ENCODE peak calls at places on chromosomes 7 and 10, in ten cellular contexts. L is right atrium auricular region; P is neural progenitor cell; M is cardiac muscle cell; W is body of pancreas; N is breast epithelium; Z is Panc1; X is lower lobe of right lung; U is pancreas; J is effector memory CD4-positive, alpha-beta T cell. Q is an unnamed sample. For H3K4me1, the result is how much of the 10 kb centered on the place peaks cover.

GRCh38 chr10:86646933-86647332 is 7.4 kb upstream of the OPN4 start:
- DNase-seq in L (peak), P (no peak), M (no peak), W (no peak), N (no peak), Z (no peak), X (no peak), U (no peak), J (no peak), Q (no peak)

GRCh38 chr10:94314913-94315545 is 47.7 kb downstream of the NOC3L start:
- DNase-seq in L (no peak), P (peak), M (peak), W (no peak), N (no peak), Z (no peak), X (no peak), U (no peak), J (no peak), Q (no peak)

GRCh38 chr10:6667679-6668270 is 87.7 kb upstream of the PRKCQ start:
- DNase-seq in L (no peak), P (peak), M (peak), W (peak), N (no peak), Z (no peak), X (no peak), U (no peak), J (no peak), Q (peak)

GRCh38 chr10:33534455-33534854 is 200.0 kb upstream of the NRP1 start:
- DNase-seq in L (no peak), P (no peak), M (no peak), W (no peak), N (no peak), Z (no peak), X (no peak), U (no peak), J (no peak), Q (no peak)

GRCh38 chr10:24034571-24034970 is 174.4 kb upstream of the KIAA1217 start:
- DNase-seq in L (no peak), P (no peak), M (peak), W (peak), N (no peak), Z (no peak), X (no peak), U (peak), J (no peak), Q (peak)

GRCh38 chr7:100065452-100066186 is 15.9 kb downstream of the ZNF3 start:
- DNase-seq in L (no peak), P (no peak), M (peak), W (no peak), N (no peak), Z (no peak), X (no peak), U (no peak), J (no peak), Q (no peak)

GRCh38 chr10:70759769-70760168 is 25.4 kb downstream of the TBATA start:
- DNase-seq in L (no peak), P (no peak), M (no peak), W (no peak), N (no peak), Z (no peak), X (peak), U (no peak), J (no peak), Q (no peak)

GRCh38 chr10:22630229-22631174 is 83.9 kb downstream of the PIP4K2A start:
- DNase-seq in L (no peak), P (no peak), M (peak), W (no peak), N (no peak), Z (no peak), X (no peak), U (no peak), J (peak), Q (peak)

GRCh38 chr7:29304756-29305155 is 110.2 kb downstream of the CHN2 start:
- DNase-seq in L (no peak), P (no peak), M (no peak), W (no peak), N (no peak), Z (no peak), X (no peak), U (no peak), J (no peak), Q (no peak)

DNA sequence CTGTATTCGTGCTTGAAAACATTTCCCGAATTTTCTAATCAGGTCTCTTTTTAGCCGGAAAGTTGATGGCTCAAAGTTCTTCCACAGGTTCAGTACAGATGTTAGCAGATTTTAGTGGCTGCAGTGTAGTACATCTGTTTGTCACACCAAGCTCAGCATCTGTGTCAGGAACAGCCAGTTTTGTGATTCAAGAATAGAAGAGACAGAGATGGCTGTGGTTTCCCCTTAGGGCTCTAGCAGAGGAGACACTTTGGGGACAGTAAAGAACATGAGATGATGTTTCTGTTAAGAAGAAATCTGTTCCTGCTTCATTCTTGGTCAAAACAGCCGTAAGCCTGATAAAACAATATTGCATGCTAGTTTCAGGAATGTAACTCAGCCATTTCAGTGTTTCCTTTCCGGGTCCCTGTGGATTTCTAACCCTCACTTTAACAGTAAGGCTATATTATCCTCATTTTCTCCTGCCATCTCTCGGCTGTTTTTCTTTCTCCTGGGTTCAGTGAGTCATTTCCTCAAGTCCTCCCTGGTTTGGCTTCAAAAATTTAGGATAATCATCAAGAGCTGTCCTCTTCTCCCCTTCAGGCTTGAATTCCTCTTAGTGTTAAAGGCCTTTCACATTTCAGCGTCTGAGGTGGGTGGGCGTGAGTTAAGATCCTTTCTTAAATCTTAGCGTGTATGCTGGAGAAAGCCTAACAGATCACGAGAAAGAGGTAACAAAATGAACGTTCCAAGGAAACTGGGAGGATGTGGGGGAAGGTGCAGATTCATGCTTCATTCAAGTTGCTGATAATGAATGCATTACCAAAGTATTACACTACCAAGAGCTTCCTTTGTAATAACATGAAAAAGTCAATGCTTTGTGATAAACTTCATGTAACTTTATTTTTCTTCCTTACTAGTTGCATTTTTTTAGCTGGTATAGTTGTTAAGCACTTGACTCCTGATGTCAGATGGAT is 37.1 kb upstream of the BICC1 start:
- DNase-seq in L (no peak), P (no peak), M (peak), W (no peak), N (no peak), Z (no peak), X (no peak), U (no peak), J (no peak), Q (peak)
- H3K27ac ChIP-seq in L (peak), P (no peak), M (peak), W (peak), N (peak), Z (no peak), X (no peak), U (peak), J (no peak), Q (peak)

DNA sequence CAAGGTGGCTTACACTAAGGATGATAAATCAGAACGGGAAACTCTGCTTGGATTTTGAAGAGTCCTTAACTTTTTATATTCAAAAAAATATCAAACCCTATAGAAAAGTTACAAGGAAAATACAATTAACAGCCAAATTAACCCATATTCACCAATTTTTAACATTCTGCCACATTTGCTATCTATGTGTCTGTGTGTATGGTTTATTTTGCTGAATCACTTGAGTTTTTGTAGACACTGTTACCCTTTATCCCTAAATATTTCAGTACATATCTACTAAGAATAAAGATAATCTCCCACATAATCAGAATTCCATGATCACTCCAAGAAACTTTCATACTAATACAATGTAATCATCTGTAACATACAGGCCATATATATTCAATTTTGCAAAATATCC is 1.2 kb upstream of the SRPK2 start:
- DNase-seq in L (no peak), P (no peak), M (no peak), W (no peak), N (no peak), Z (no peak), X (no peak), U (no peak), J (no peak), Q (no peak)
- H3K4me3 ChIP-seq in L (no peak), P (no peak), M (no peak), W (no peak), N (no peak), Z (no peak), X (no peak), U (no peak), J (no peak), Q (no peak)

GRCh38 chr10:43130756-43131155 is 7.5 kb upstream of the CSGALNACT2 start:
- DNase-seq in L (peak), P (no peak), M (no peak), W (no peak), N (no peak), Z (no peak), X (no peak), U (no peak), J (no peak), Q (no peak)
- H3K4me1 ChIP-seq in L (under half), P (under half), M (under half), W (under half), N (under half), Z (under half), X (under half), U (under half), J (under half), Q (under half)

GRCh38 chr7:80611779-80612178 is 26.7 kb upstream of the CD36 start:
- DNase-seq in L (no peak), P (no peak), M (peak), W (peak), N (peak), Z (no peak), X (peak), U (peak), J (no peak), Q (peak)
- H3K27ac ChIP-seq in L (peak), P (no peak), M (no peak), W (no peak), N (no peak), Z (peak), X (no peak), U (no peak), J (no peak), Q (no peak)

GRCh38 chr7:28070311-28071055 is 110.1 kb downstream of the JAZF1 start:
- DNase-seq in L (no peak), P (no peak), M (no peak), W (no peak), N (no peak), Z (no peak), X (no peak), U (no peak), J (no peak), Q (no peak)

GRCh38 chr7:28068811-28069216 is 111.8 kb downstream of the JAZF1 start:
- DNase-seq in L (no peak), P (no peak), M (peak), W (no peak), N (no peak), Z (no peak), X (no peak), U (no peak), J (no peak), Q (no peak)

GRCh38 chr7:28071570-28071969 is 109.0 kb downstream of the JAZF1 start:
- DNase-seq in L (no peak), P (no peak), M (no peak), W (no peak), N (no peak), Z (no peak), X (no peak), U (no peak), J (no peak), Q (no peak)

GRCh38 chr7:28067171-28067570 is 113.4 kb downstream of the JAZF1 start:
- DNase-seq in L (no peak), P (no peak), M (no peak), W (no peak), N (no peak), Z (no peak), X (no peak), U (no peak), J (no peak), Q (no peak)

DNA sequence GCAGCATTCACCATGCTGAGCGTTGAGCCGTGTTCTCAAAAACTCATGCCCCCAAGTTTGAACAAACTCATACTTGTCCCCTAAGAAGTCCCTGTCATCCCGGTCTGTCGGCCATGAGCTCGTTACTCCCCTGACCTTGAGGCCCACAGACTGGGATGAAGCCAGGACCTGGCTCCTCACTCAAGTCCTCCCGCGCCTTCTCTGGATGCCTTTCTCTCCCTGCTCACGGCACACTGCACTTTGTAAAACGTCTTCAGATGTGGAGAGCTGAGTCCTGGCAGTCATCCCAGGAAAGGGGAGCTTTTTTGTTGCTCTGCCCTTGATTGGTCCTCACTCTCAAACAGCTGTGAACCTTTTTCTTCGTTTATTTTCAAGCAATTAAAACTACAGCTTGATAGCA is 110.8 kb downstream of the JAZF1 start:
- DNase-seq in L (no peak), P (no peak), M (peak), W (no peak), N (no peak), Z (no peak), X (peak), U (no peak), J (no peak), Q (no peak)
- H3K4me3 ChIP-seq in L (no peak), P (no peak), M (no peak), W (no peak), N (no peak), Z (no peak), X (no peak), U (no peak), J (no peak), Q (no peak)

GRCh38 chr7:36288501-36288900 is 101.2 kb upstream of the ANLN start:
- DNase-seq in L (no peak), P (no peak), M (no peak), W (no peak), N (no peak), Z (no peak), X (no peak), U (no peak), J (no peak), Q (no peak)

GRCh38 chr7:36285276-36285675 is 104.4 kb upstream of the ANLN start:
- DNase-seq in L (no peak), P (no peak), M (no peak), W (no peak), N (no peak), Z (no peak), X (no peak), U (no peak), J (no peak), Q (no peak)

GRCh38 chr7:36286688-36287087 is 103.0 kb upstream of the ANLN start:
- DNase-seq in L (no peak), P (no peak), M (no peak), W (no peak), N (no peak), Z (no peak), X (no peak), U (no peak), J (no peak), Q (no peak)

GRCh38 chr7:36286241-36286640 is 103.4 kb upstream of the ANLN start:
- DNase-seq in L (no peak), P (no peak), M (no peak), W (no peak), N (no peak), Z (no peak), X (no peak), U (no peak), J (peak), Q (no peak)

GRCh38 chr7:36287371-36288241 is 102.1 kb upstream of the ANLN start:
- DNase-seq in L (no peak), P (no peak), M (no peak), W (no peak), N (no peak), Z (peak), X (no peak), U (no peak), J (peak), Q (peak)
- H3K4me1 ChIP-seq in L (under half), P (under half), M (under half), W (half or more), N (under half), Z (half or more), X (under half), U (under half), J (half or more), Q (under half)

DNA sequence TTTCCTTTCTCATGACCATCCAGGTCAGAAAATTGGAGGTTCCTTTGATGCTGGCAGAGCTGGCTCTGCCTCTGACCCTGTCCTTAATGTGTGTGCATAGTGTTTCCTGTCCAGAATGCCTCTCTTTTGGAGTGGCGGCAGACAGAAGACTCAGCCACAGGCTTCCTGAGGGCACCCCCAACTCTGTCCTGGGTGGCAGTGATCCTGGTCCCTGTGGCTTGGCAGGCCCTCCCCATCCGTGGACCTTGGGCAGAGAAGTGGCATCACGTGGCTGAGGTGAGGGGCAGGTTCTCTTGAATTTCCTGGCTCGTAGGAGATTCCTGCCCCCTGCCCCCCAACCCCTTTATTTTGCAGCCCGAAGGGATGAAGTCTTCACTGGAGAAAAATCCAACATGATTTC is 133.1 kb downstream of the RGS10 start:
- DNase-seq in L (no peak), P (no peak), M (no peak), W (no peak), N (no peak), Z (no peak), X (no peak), U (no peak), J (no peak), Q (no peak)
- H3K27ac ChIP-seq in L (peak), P (no peak), M (no peak), W (no peak), N (peak), Z (no peak), X (peak), U (no peak), J (no peak), Q (no peak)

GRCh38 chr10:21509391-21510217 is 15.9 kb downstream of the SKIDA1 start:
- DNase-seq in L (no peak), P (peak), M (no peak), W (no peak), N (no peak), Z (no peak), X (no peak), U (no peak), J (no peak), Q (no peak)
- H3K4me3 ChIP-seq in L (peak), P (peak), M (peak), W (no peak), N (peak), Z (no peak), X (peak), U (no peak), J (no peak), Q (no peak)

DNA sequence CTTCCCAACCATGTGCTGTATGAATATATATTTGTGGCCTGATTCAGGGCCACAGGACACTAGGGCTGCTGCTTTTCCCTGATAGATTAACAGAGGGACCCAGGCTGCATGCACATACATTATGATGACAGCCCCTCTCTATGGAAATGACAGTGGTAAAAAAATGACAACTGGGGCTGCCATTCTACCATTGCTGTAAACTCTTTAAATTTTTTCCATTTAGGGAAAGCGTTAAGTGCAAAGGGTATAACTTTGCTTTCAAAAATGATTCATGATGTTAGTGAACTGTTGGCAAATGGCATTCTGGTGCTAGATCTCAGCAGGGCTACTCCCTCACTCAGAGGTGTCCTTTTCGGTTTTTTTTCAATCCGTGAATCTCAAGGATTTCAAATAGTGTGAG is 4.2 kb downstream of the CTBP2 start:
- DNase-seq in L (no peak), P (no peak), M (no peak), W (no peak), N (peak), Z (no peak), X (no peak), U (no peak), J (no peak), Q (peak)
- H3K4me1 ChIP-seq in L (under half), P (half or more), M (half or more), W (half or more), N (under half), Z (half or more), X (half or more), U (under half), J (under half), Q (under half)

Q was measured in small intestine.